ENCODE peak calls at places on chromosomes 6 and 20, in ten cellular contexts. P, L, U, C, E, I, O, A, J and N are unnamed samples.

GRCh38 chr20:33031531-33031930 is at the start of gene BPIFB6:
- DNase-seq in L (no peak), C (no peak), P (no peak), O (no peak), I (no peak), J (no peak), A (no peak), E (no peak), U (no peak), N (no peak)

GRCh38 chr6:33886673-33887144 is 82.9 kb upstream of the MLN start:
- DNase-seq in E (no peak), U (no peak), O (peak; percentile 63), J (no peak), I (peak; percentile 58), A (peak; percentile 41), C (peak; percentile 73), P (no peak), L (no peak), N (peak; percentile 85)

GRCh38 chr6:110613356-110613755 is 136.9 kb upstream of the SLC22A16 start:
- DNase-seq in A (no peak), P (no peak), J (no peak), U (no peak), L (no peak), E (no peak), O (no peak), I (no peak), C (no peak), N (no peak)

GRCh38 chr6:37141291-37142046 is 28.5 kb upstream of the PIM1 start:
- DNase-seq in U (peak; percentile 47), I (no peak), L (no peak), J (no peak), P (no peak), E (peak; percentile 97), O (no peak), C (peak; percentile 83), A (peak; percentile 81), N (peak; percentile 60)

GRCh38 chr6:99514089-99514488 is 1.1 kb downstream of the USP45 start:
- DNase-seq in L (no peak), A (peak; percentile 15), U (peak; percentile 15), J (no peak), E (peak; percentile 27), P (no peak), C (peak; percentile 19), O (no peak), I (no peak), N (no peak)

GRCh38 chr6:136334853-136335252 is 45.2 kb upstream of the BCLAF1 start:
- DNase-seq in C (no peak), L (no peak), A (no peak), P (no peak), I (no peak), J (no peak), E (peak; percentile 74), U (no peak), O (no peak), N (no peak)

GRCh38 chr6:105821027-105821426 is 265.1 kb upstream of the PRDM1 start:
- DNase-seq in E (no peak), C (no peak), O (no peak), A (no peak), I (no peak), J (no peak), P (no peak), U (no peak), L (no peak), N (no peak)

GRCh38 chr6:147077251-147077650 is 127.0 kb upstream of the STXBP5 start:
- DNase-seq in C (no peak), A (no peak), P (no peak), L (no peak), U (no peak), I (no peak), E (no peak), O (no peak), J (no peak), N (no peak)

GRCh38 chr6:22413681-22414305 is 117.0 kb upstream of the PRL start:
- DNase-seq in L (no peak), A (peak; percentile 65), E (peak; percentile 8), O (no peak), P (no peak), I (no peak), U (peak; percentile 28), C (peak; percentile 56), J (no peak), N (no peak)

GRCh38 chr6:15623282-15624116 is 39.3 kb downstream of the DTNBP1 start:
- DNase-seq in J (no peak), L (peak; percentile 10), I (no peak), E (peak; percentile 48), C (peak; percentile 64), A (peak; percentile 43), U (no peak), O (no peak), P (no peak), N (no peak)
- H3K27ac ChIP-seq in J (no peak overlapping the region), L (no peak overlapping the region), I (no peak overlapping the region), E (no peak overlapping the region), C (no peak overlapping the region), A (no peak overlapping the region), U (no peak overlapping the region), O (no peak overlapping the region), P (no peak overlapping the region), N (peak overlapping the region; percentile 35)

DNA sequence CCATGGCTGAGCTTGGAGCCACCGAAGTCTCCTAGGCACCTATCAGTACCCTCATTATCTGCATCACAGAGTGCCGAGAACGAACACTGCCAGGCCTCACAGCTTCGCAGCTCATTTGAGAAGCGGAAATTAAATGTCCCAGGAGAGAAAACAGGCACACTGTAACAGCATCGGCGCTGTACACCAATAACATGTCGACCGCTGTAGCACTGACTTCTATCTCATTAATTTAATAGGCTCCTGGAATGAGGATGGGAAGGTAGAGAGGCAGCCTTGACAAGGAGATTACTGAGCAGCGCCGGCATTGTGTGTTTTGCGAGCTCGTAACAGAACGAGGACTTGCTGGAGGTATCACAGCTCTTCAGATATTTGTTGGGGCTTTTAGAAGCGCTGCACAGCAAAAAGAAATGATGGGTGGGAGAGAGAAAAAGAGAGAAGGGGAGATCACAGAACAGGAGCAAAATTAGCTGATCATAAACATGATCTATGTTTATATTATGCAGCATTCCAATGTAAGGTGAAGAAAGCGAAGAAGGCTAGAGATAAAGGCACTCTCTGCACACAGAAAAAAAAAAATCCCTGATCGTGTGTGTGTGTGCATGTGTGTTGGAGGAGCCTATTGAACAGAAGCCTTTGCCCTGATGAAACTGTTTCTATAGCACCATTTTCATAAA is 29.2 kb downstream of the ID4 start:
- DNase-seq in I (no peak), P (no peak), O (no peak), U (no peak), C (no peak), J (no peak), A (no peak), L (no peak), E (no peak), N (no peak)
- H3K27ac ChIP-seq in I (no peak overlapping the region), P (peak overlapping the region; percentile 24), O (no peak overlapping the region), U (no peak overlapping the region), C (no peak overlapping the region), J (no peak overlapping the region), A (no peak overlapping the region), L (no peak overlapping the region), E (no peak overlapping the region), N (no peak overlapping the region)

DNA sequence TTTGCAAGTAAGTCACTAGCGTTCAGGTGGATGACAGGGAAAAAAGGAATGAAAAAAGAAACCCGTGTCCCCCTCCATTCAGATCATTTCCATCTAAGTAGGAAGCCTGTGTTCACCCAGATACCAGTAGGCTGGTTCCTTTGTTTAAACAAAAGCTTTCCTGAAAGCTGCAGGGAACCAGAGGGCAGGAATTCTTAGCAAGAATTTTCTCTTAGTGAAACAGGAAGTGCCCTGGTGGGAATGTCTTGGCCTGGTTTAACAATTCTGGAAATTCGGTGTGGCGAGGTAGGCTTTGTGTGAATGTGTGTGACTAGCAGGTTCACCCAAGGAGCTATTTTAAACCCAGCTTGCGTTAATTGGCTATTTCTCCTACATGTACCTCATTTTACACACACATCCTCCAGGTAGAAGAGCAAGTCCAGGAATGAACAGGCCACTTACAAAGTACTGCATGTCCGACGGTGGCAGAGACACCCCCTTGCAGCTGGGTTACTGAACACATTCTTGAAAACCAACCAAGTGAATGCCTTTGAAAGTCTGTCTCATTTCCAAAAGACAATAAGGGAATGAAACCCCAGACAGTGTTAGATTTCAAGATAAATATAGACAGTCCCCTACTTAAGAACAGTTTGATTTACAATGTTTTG is 64.7 kb downstream of the GFOD1 start:
- DNase-seq in L (no peak), A (peak; percentile 36), E (peak; percentile 98), I (no peak), O (no peak), C (no peak), J (no peak), U (peak; percentile 7), P (peak; percentile 39), N (no peak)
- H3K27ac ChIP-seq in L (no peak overlapping the region), A (peak overlapping the region; percentile 25), E (peak overlapping the region; percentile 99), I (peak overlapping the region; percentile 50), O (peak overlapping the region; percentile 79), C (no peak overlapping the region), J (no peak overlapping the region), U (no peak overlapping the region), P (no peak overlapping the region), N (peak overlapping the region; percentile 26)

GRCh38 chr6:75381878-75382633 is 97.5 kb upstream of the TMEM30A start:
- DNase-seq in L (no peak), C (peak; percentile 21), E (no peak), O (no peak), J (no peak), I (no peak), P (no peak), U (peak; percentile 16), A (no peak), N (no peak)

GRCh38 chr6:75379536-75379935 is 94.9 kb upstream of the TMEM30A start:
- DNase-seq in A (no peak), C (no peak), U (no peak), I (no peak), J (no peak), E (no peak), P (no peak), L (no peak), O (no peak), N (no peak)

GRCh38 chr6:75386050-75386770 is 101.6 kb upstream of the TMEM30A start:
- DNase-seq in A (peak; percentile 79), E (no peak), U (peak; percentile 70), I (no peak), P (peak; percentile 56), O (no peak), L (no peak), J (no peak), C (no peak), N (no peak)

GRCh38 chr6:75382634-75382900 is 98.0 kb upstream of the TMEM30A start:
- DNase-seq in P (no peak), U (no peak), I (no peak), J (no peak), L (no peak), O (no peak), E (no peak), C (no peak), A (no peak), N (no peak)

GRCh38 chr6:75384116-75384515 is 99.5 kb upstream of the TMEM30A start:
- DNase-seq in O (no peak), A (no peak), L (no peak), U (no peak), C (no peak), J (no peak), E (no peak), I (no peak), P (no peak), N (no peak)
- H3K27ac ChIP-seq in O (peak overlapping the region; percentile 48), A (no peak overlapping the region), L (no peak overlapping the region), U (no peak overlapping the region), C (no peak overlapping the region), J (no peak overlapping the region), E (no peak overlapping the region), I (no peak overlapping the region), P (no peak overlapping the region), N (no peak overlapping the region)

GRCh38 chr20:1835126-1835525 is 60.1 kb upstream of the SIRPA start:
- DNase-seq in L (no peak), U (no peak), I (no peak), C (no peak), O (no peak), E (no peak), A (no peak), P (no peak), J (no peak), N (no peak)
- H3K27ac ChIP-seq in L (no peak overlapping the region), U (no peak overlapping the region), I (no peak overlapping the region), C (no peak overlapping the region), O (no peak overlapping the region), E (no peak overlapping the region), A (no peak overlapping the region), P (no peak overlapping the region), J (no peak overlapping the region), N (no peak overlapping the region)